ENCODE peak calls at places on chromosomes 11 and 22, in six cellular contexts. G, I, O, M, J and T are unnamed samples.

GRCh38 chr11:103659743-103660142 is 376.7 kb upstream of the DDI1 start:
- DNase-seq in G (no peak), I (no peak), O (peak; percentile 28), M (no peak), J (no peak), T (no peak)

GRCh38 chr11:9273430-9274336 is 8.5 kb upstream of the DENND5A start:
- DNase-seq in G (no peak), I (no peak), O (peak; percentile 44), M (no peak), J (no peak), T (no peak)

GRCh38 chr22:43152001-43152354 is 619 bp downstream of the TSPO start:
- DNase-seq in G (no peak), I (no peak), O (no peak), M (no peak), J (no peak), T (no peak)

GRCh38 chr11:128481135-128481534 is 106.2 kb downstream of the ETS1 start:
- DNase-seq in G (no peak), I (no peak), O (peak; percentile 94), M (no peak), J (no peak), T (no peak)

GRCh38 chr11:28835790-28836189 is 727.6 kb downstream of the METTL15 start:
- DNase-seq in G (no peak), I (no peak), O (peak; percentile 61), M (no peak), J (no peak), T (no peak)

GRCh38 chr11:13012037-13012693 is 3.0 kb downstream of the RASSF10 start:
- DNase-seq in G (no peak), I (no peak), O (peak; percentile 21), M (no peak), J (no peak), T (peak; percentile 35)

GRCh38 chr11:120225372-120225909 is 14.5 kb upstream of the POU2F3 start:
- DNase-seq in G (no peak), I (no peak), O (no peak), M (no peak), J (no peak), T (no peak)

GRCh38 chr11:27605422-27605821 is 94.8 kb downstream of the BDNF start:
- DNase-seq in G (no peak), I (no peak), O (no peak), M (no peak), J (no peak), T (no peak)

GRCh38 chr11:115665345-115665901 is 161.2 kb upstream of the CADM1 start:
- DNase-seq in G (no peak), I (no peak), O (no peak), M (no peak), J (no peak), T (no peak)

GRCh38 chr11:131944709-131945108 is 574.3 kb downstream of the NTM start:
- DNase-seq in G (no peak), I (no peak), O (peak; percentile 61), M (no peak), J (no peak), T (no peak)

GRCh38 chr22:23790819-23791736 is 4.3 kb downstream of the SMARCB1 start:
- DNase-seq in G (no peak), I (no peak), O (peak; percentile 76), M (no peak), J (peak; percentile 65), T (no peak)

GRCh38 chr11:72216638-72217037 is at the start of gene FOLR2:
- DNase-seq in G (no peak), I (no peak), O (no peak), M (no peak), J (no peak), T (no peak)

GRCh38 chr11:95908826-95909225 is 15.1 kb downstream of the MTMR2 start:
- DNase-seq in G (no peak), I (no peak), O (peak; percentile 21), M (no peak), J (no peak), T (no peak)

GRCh38 chr11:31089117-31089516 is 280.4 kb downstream of the DCDC1 start:
- DNase-seq in G (no peak), I (no peak), O (no peak), M (no peak), J (no peak), T (no peak)

GRCh38 chr11:10770626-10771254 is 19.7 kb downstream of the CTR9 start:
- DNase-seq in G (peak; percentile 44), I (peak; percentile 29), O (peak; percentile 50), M (no peak), J (no peak), T (peak; percentile 51)

GRCh38 chr11:79255965-79256364 is 184.9 kb downstream of the TENM4 start:
- DNase-seq in G (no peak), I (no peak), O (no peak), M (no peak), J (no peak), T (no peak)

GRCh38 chr22:50314455-50315288 is 7.2 kb upstream of the PLXNB2 start:
- DNase-seq in G (no peak), I (no peak), O (no peak), M (peak; percentile 92), J (no peak), T (no peak)

GRCh38 chr11:130383363-130384168 is 44.8 kb downstream of the ADAMTS8 start:
- DNase-seq in G (no peak), I (no peak), O (peak; percentile 67), M (no peak), J (no peak), T (no peak)

GRCh38 chr22:26367402-26368245 is 61.4 kb upstream of the ASPHD2 start:
- DNase-seq in G (no peak), I (peak; percentile 59), O (peak; percentile 50), M (no peak), J (no peak), T (peak; percentile 38)

GRCh38 chr11:45473491-45473890 is 187.3 kb upstream of the SYT13 start:
- DNase-seq in G (no peak), I (no peak), O (no peak), M (no peak), J (no peak), T (no peak)

GRCh38 chr11:68424981-68425865 is 35.3 kb upstream of the PPP6R3 start:
- DNase-seq in G (no peak), I (no peak), O (no peak), M (peak; percentile 71), J (no peak), T (no peak)

GRCh38 chr11:35302388-35302787 is 117.0 kb downstream of the SLC1A2 start:
- DNase-seq in G (no peak), I (no peak), O (no peak), M (no peak), J (no peak), T (no peak)

GRCh38 chr11:75632450-75632849 is 36.4 kb downstream of the MAP6 start:
- DNase-seq in G (no peak), I (no peak), O (no peak), M (no peak), J (no peak), T (no peak)

GRCh38 chr11:122154227-122154626 is 38.2 kb upstream of the BLID start:
- DNase-seq in G (no peak), I (no peak), O (no peak), M (no peak), J (no peak), T (no peak)

GRCh38 chr11:61293869-61294716 is 1.0 kb downstream of the VWCE start:
- DNase-seq in G (peak; percentile 43), I (no peak), O (peak; percentile 70), M (peak; percentile 80), J (peak; percentile 88), T (no peak)

GRCh38 chr11:133836076-133836548 is 9.2 kb downstream of the SPATA19 start:
- DNase-seq in G (no peak), I (no peak), O (no peak), M (no peak), J (no peak), T (no peak)

GRCh38 chr11:10325398-10326079 is 20.7 kb downstream of the ADM start:
- DNase-seq in G (no peak), I (no peak), O (peak; percentile 90), M (no peak), J (no peak), T (no peak)

GRCh38 chr22:26757496-26757895 is 100.1 kb downstream of the MIAT start:
- DNase-seq in G (no peak), I (no peak), O (no peak), M (no peak), J (no peak), T (no peak)

GRCh38 chr11:44006882-44007495 is 40.8 kb upstream of the ACCSL start:
- DNase-seq in G (peak; percentile 47), I (no peak), O (no peak), M (no peak), J (peak; percentile 37), T (no peak)

GRCh38 chr22:25068701-25069100 is 116.2 kb downstream of the KIAA1671 start:
- DNase-seq in G (no peak), I (no peak), O (no peak), M (no peak), J (no peak), T (no peak)

GRCh38 chr11:898160-898517 is 12.5 kb downstream of the CHID1 start:
- DNase-seq in G (no peak), I (peak; percentile 13), O (peak; percentile 51), M (no peak), J (no peak), T (no peak)
- TF ChIP-seq CTCF in G (no peak), I (peak; percentile 42), O (peak; percentile 37), M (no peak), J (no peak), T (no peak)

DNA sequence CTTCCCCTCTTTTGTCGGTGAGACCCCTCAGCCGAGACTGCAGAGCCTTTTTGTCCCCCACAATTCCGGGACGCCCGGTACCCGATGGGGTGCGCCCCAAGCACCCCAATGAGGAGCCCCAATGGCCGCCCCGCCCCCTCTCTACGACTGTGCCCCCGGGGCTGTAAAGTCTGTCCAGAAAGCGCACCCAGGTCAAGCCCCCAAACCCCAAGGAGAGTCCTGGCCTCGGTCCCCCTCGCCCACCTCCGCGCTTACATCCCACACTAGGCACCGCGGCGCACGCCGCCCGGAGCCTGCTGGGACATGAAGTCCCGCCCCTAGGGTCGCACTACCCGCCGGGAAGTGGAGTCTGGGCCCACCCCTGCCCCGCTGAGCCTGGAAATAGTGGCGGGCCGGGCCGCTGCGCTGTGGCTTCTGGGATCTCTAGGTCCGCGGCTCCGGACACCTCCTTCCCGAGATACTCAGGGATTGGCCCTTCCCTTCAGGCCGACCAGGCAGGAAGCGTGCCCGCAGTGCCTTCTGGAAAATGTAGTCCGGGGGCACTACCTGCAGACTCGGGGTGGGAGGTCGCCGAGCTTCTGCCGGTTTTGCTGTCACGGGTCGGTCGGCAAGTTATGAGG is at the start of gene MEN1:
- DNase-seq in G (peak; percentile 97), I (peak; percentile 90), O (peak; percentile 97), M (peak; percentile 97), J (peak; percentile 94), T (peak; percentile 97)
- H3K4me3 ChIP-seq in G (peak within 1 kb of the TSS; percentile 96), I (peak within 1 kb of the TSS; percentile 89), O (peak within 1 kb of the TSS; percentile 90), M (peak within 1 kb of the TSS; percentile 77), J (peak within 1 kb of the TSS; percentile 88), T (peak within 1 kb of the TSS; percentile 73)

GRCh38 chr11:34105079-34105956 is at the start of gene NAT10:
- DNase-seq in G (peak; percentile 98), I (peak; percentile 98), O (peak; percentile 99), M (peak; percentile 97), J (peak; percentile 96), T (peak; percentile 96)
- TF ChIP-seq CTCF in G (no peak), I (no peak), O (no peak), M (peak; percentile 18), J (peak; percentile 15), T (no peak)

DNA sequence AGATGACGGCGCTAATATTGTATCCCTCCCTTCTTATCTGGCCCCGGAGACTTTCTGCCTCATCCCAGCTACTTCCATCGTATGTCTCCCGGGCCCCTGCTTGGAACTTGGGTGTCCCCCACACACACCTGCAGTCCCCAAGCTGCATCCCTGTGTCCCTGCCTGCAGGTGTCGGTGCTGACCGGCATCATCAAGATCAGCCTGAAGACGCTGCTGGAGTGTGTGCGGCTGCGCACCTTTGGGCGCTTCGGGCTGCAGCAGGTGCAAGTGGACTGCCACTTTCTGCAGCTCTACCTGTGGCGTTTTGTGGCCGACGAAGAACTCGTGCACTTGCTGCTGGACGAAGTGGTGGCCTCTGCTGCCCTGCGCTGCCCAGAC is 524 bp upstream of the TM7SF2 start:
- DNase-seq in G (no peak), I (no peak), O (no peak), M (no peak), J (no peak), T (no peak)
- H3K4me3 ChIP-seq in G (no peak overlapping the region), I (no peak overlapping the region), O (no peak overlapping the region), M (peak overlapping the region; percentile 54), J (no peak overlapping the region), T (no peak overlapping the region)